ENCODE peak calls at places on chromosomes 13 and 19, in eight cellular contexts. One of them, this sample, is unnamed. For H3K36me3, the result is how much of the 10 kb centered on the place peaks cover.

GRCh38 chr13:19586904-19587634 is 25.7 kb upstream of the TPTE2 start:
- DNase-seq in K562: peak
- DNase-seq in heart left ventricle: peak
- DNase-seq in PC-3: peak
- DNase-seq in esophagus squamous epithelium: no peak
- DNase-seq in IMR-90: peak
- DNase-seq in Panc1: no peak
- DNase-seq in bronchial epithelial cell: no peak
- DNase-seq in this sample: no peak

GRCh38 chr13:100666124-100666523 is 8.5 kb downstream of the TMTC4 start:
- DNase-seq in PC-3: no peak
- DNase-seq in bronchial epithelial cell: no peak
- DNase-seq in Panc1: no peak
- DNase-seq in esophagus squamous epithelium: no peak
- DNase-seq in K562: no peak
- DNase-seq in IMR-90: no peak
- DNase-seq in heart left ventricle: no peak
- DNase-seq in this sample: no peak

GRCh38 chr19:52542984-52543664 is 15.7 kb downstream of the ZNF808 start:
- DNase-seq in heart left ventricle: no peak
- DNase-seq in Panc1: no peak
- DNase-seq in K562: no peak
- DNase-seq in PC-3: peak
- DNase-seq in IMR-90: peak
- DNase-seq in bronchial epithelial cell: no peak
- DNase-seq in esophagus squamous epithelium: no peak
- DNase-seq in this sample: no peak

GRCh38 chr13:29716493-29716892 is 121.0 kb upstream of the SLC7A1 start:
- DNase-seq in PC-3: no peak
- DNase-seq in esophagus squamous epithelium: no peak
- DNase-seq in IMR-90: no peak
- DNase-seq in K562: no peak
- DNase-seq in Panc1: no peak
- DNase-seq in bronchial epithelial cell: no peak
- DNase-seq in heart left ventricle: no peak
- DNase-seq in this sample: no peak

GRCh38 chr19:43768273-43769050 is 12.3 kb downstream of the KCNN4 start:
- DNase-seq in bronchial epithelial cell: no peak
- DNase-seq in IMR-90: no peak
- DNase-seq in Panc1: no peak
- DNase-seq in PC-3: peak
- DNase-seq in esophagus squamous epithelium: no peak
- DNase-seq in K562: peak
- DNase-seq in heart left ventricle: peak
- DNase-seq in this sample: no peak

GRCh38 chr13:113202912-113203311 is 5.6 kb downstream of the PCID2 start:
- DNase-seq in Panc1: no peak
- DNase-seq in IMR-90: no peak
- DNase-seq in heart left ventricle: peak
- DNase-seq in PC-3: no peak
- DNase-seq in K562: no peak
- DNase-seq in esophagus squamous epithelium: no peak
- DNase-seq in bronchial epithelial cell: no peak
- DNase-seq in this sample: no peak

GRCh38 chr13:99313473-99313872 is 6.3 kb upstream of the GPR183 start:
- DNase-seq in K562: no peak
- DNase-seq in PC-3: no peak
- DNase-seq in Panc1: no peak
- DNase-seq in IMR-90: no peak
- DNase-seq in esophagus squamous epithelium: no peak
- DNase-seq in bronchial epithelial cell: no peak
- DNase-seq in heart left ventricle: no peak
- DNase-seq in this sample: no peak

GRCh38 chr13:73248711-73249580 is 190.1 kb downstream of the KLF5 start:
- DNase-seq in heart left ventricle: no peak
- DNase-seq in PC-3: peak
- DNase-seq in K562: no peak
- DNase-seq in IMR-90: peak
- DNase-seq in bronchial epithelial cell: peak
- DNase-seq in Panc1: no peak
- DNase-seq in esophagus squamous epithelium: no peak
- DNase-seq in this sample: no peak

GRCh38 chr13:36163809-36164308 is 32.7 kb upstream of the DCLK1 start:
- DNase-seq in esophagus squamous epithelium: no peak
- DNase-seq in heart left ventricle: peak
- DNase-seq in PC-3: peak
- DNase-seq in IMR-90: peak
- DNase-seq in bronchial epithelial cell: peak
- DNase-seq in K562: no peak
- DNase-seq in Panc1: no peak
- DNase-seq in this sample: peak

GRCh38 chr13:103291693-103292572 is 225.7 kb upstream of the SLC10A2 start:
- DNase-seq in heart left ventricle: no peak
- DNase-seq in bronchial epithelial cell: no peak
- DNase-seq in esophagus squamous epithelium: no peak
- DNase-seq in Panc1: no peak
- DNase-seq in PC-3: no peak
- DNase-seq in K562: no peak
- DNase-seq in IMR-90: no peak
- DNase-seq in this sample: no peak

GRCh38 chr13:88675997-88676396 is 1004.8 kb downstream of the SLITRK5 start:
- DNase-seq in bronchial epithelial cell: peak
- DNase-seq in Panc1: no peak
- DNase-seq in esophagus squamous epithelium: no peak
- DNase-seq in heart left ventricle: no peak
- DNase-seq in IMR-90: no peak
- DNase-seq in K562: no peak
- DNase-seq in PC-3: peak
- DNase-seq in this sample: no peak

GRCh38 chr19:47227347-47228167 is 3.4 kb downstream of the BBC3 start:
- DNase-seq in Panc1: no peak
- DNase-seq in K562: peak
- DNase-seq in esophagus squamous epithelium: peak
- DNase-seq in IMR-90: peak
- DNase-seq in heart left ventricle: peak
- DNase-seq in bronchial epithelial cell: peak
- DNase-seq in PC-3: peak
- DNase-seq in this sample: peak

GRCh38 chr19:47221080-47221841 is 9.7 kb downstream of the BBC3 start:
- DNase-seq in heart left ventricle: no peak
- DNase-seq in IMR-90: no peak
- DNase-seq in Panc1: no peak
- DNase-seq in bronchial epithelial cell: no peak
- DNase-seq in PC-3: no peak
- DNase-seq in K562: no peak
- DNase-seq in esophagus squamous epithelium: no peak
- DNase-seq in this sample: no peak

GRCh38 chr19:47226426-47227346 is 4.3 kb downstream of the BBC3 start:
- DNase-seq in PC-3: peak
- DNase-seq in K562: peak
- DNase-seq in Panc1: no peak
- DNase-seq in heart left ventricle: peak
- DNase-seq in bronchial epithelial cell: no peak
- DNase-seq in esophagus squamous epithelium: no peak
- DNase-seq in IMR-90: peak
- DNase-seq in this sample: peak

GRCh38 chr19:47225746-47226425 is 5.1 kb downstream of the BBC3 start:
- DNase-seq in heart left ventricle: peak
- DNase-seq in Panc1: no peak
- DNase-seq in esophagus squamous epithelium: no peak
- DNase-seq in bronchial epithelial cell: peak
- DNase-seq in IMR-90: peak
- DNase-seq in K562: peak
- DNase-seq in PC-3: peak
- DNase-seq in this sample: no peak

DNA sequence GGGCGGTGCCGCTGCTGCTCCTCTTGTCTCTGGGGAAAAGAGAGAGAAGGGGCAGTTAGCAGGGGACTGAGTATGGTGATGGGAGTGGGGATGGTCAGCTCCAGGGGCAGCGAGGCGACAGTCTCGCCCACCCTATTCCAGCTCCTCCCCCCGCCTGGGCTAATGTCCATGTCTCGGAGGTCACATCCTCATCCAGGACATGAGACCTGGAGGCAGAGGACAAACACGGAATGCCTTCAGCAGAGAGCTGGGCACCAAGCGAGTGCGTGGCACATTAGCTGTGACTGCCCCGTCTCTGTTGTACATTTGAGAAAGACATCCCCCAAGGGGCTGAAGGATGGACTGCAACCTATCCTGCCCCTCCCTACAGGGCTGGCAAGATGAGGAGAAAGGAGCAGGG is 9.1 kb downstream of the BBC3 start:
- DNase-seq in PC-3: no peak
- DNase-seq in heart left ventricle: no peak
- DNase-seq in K562: peak
- DNase-seq in esophagus squamous epithelium: no peak
- DNase-seq in IMR-90: no peak
- DNase-seq in bronchial epithelial cell: no peak
- DNase-seq in Panc1: no peak
- DNase-seq in this sample: no peak
- H3K36me3 ChIP-seq in PC-3: under half
- H3K36me3 ChIP-seq in heart left ventricle: half or more
- H3K36me3 ChIP-seq in K562: under half
- H3K36me3 ChIP-seq in esophagus squamous epithelium: under half
- H3K36me3 ChIP-seq in IMR-90: under half
- H3K36me3 ChIP-seq in bronchial epithelial cell: under half
- H3K36me3 ChIP-seq in Panc1: under half
- H3K36me3 ChIP-seq in this sample: under half

DNA sequence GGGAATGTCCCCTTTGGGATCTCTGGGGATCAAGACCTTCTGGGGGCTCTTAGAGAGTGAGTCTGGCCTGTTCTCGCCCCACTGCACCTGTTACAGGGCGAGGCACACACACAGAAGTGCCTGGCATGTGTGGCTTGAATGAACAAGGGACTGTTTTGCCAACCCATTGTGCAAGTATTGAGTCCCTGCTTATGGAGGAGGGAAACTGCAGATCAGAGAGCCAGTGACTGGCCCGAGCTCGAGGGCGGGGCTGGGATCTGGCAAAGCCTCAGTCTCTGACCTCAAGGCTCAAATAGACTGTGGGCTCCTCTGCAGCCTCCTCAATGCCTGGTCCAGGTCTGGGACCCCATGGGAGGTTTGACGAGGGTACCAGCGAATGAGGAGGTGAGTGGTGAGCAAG is 5.5 kb downstream of the RAVER1 start:
- DNase-seq in K562: no peak
- DNase-seq in PC-3: no peak
- DNase-seq in IMR-90: no peak
- DNase-seq in heart left ventricle: no peak
- DNase-seq in bronchial epithelial cell: no peak
- DNase-seq in esophagus squamous epithelium: no peak
- DNase-seq in Panc1: no peak
- DNase-seq in this sample: no peak
- H3K36me3 ChIP-seq in K562: half or more
- H3K36me3 ChIP-seq in PC-3: half or more
- H3K36me3 ChIP-seq in IMR-90: half or more
- H3K36me3 ChIP-seq in heart left ventricle: half or more
- H3K36me3 ChIP-seq in bronchial epithelial cell: under half
- H3K36me3 ChIP-seq in esophagus squamous epithelium: half or more
- H3K36me3 ChIP-seq in Panc1: under half
- H3K36me3 ChIP-seq in this sample: half or more

GRCh38 chr13:20633802-20634201 is 66.8 kb downstream of the IFT88 start:
- DNase-seq in Panc1: no peak
- DNase-seq in heart left ventricle: no peak
- DNase-seq in PC-3: peak
- DNase-seq in K562: no peak
- DNase-seq in bronchial epithelial cell: peak
- DNase-seq in esophagus squamous epithelium: no peak
- DNase-seq in IMR-90: no peak
- DNase-seq in this sample: no peak
- H3K36me3 ChIP-seq in Panc1: under half
- H3K36me3 ChIP-seq in heart left ventricle: under half
- H3K36me3 ChIP-seq in PC-3: under half
- H3K36me3 ChIP-seq in K562: under half
- H3K36me3 ChIP-seq in bronchial epithelial cell: under half
- H3K36me3 ChIP-seq in esophagus squamous epithelium: under half
- H3K36me3 ChIP-seq in IMR-90: under half
- H3K36me3 ChIP-seq in this sample: under half

DNA sequence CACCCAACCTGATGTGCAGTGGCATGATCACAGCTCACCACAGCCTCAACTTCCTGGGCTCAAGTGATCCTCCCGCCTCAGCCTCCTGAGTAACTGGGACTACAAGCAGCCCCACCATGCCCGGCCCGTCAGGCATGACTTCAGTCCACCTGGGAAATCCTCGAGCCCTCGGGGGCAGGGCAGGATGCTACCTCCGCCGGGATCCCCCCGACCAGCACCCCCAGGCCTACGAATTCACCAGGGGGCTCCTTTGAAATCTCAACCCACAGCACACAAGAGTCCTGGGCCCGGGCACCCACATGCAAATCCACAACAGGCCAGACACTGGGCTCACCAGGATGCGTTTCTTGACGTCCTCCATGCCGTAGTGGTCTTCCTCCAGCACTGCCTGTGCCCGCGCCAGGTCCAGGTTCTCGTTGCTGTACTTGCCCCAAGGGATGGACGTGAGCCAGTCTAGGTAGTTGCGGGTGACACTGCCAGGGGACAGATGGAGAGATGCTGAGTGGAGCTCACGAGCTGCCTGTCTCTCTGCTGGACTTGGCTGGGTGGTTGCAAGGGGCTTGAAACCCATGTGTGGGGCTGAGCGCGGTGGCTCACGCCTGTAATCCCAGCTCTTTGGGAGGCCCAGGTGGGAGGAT is 10.5 kb downstream of the RPL36 start:
- DNase-seq in Panc1: no peak
- DNase-seq in K562: no peak
- DNase-seq in IMR-90: no peak
- DNase-seq in esophagus squamous epithelium: no peak
- DNase-seq in PC-3: no peak
- DNase-seq in heart left ventricle: no peak
- DNase-seq in bronchial epithelial cell: no peak
- DNase-seq in this sample: no peak
- H3K36me3 ChIP-seq in Panc1: under half
- H3K36me3 ChIP-seq in K562: half or more
- H3K36me3 ChIP-seq in IMR-90: half or more
- H3K36me3 ChIP-seq in esophagus squamous epithelium: half or more
- H3K36me3 ChIP-seq in PC-3: under half
- H3K36me3 ChIP-seq in heart left ventricle: half or more
- H3K36me3 ChIP-seq in bronchial epithelial cell: under half
- H3K36me3 ChIP-seq in this sample: half or more

GRCh38 chr19:2805261-2805900 is 14.3 kb upstream of the ZNF554 start:
- DNase-seq in bronchial epithelial cell: no peak
- DNase-seq in PC-3: no peak
- DNase-seq in heart left ventricle: peak
- DNase-seq in IMR-90: no peak
- DNase-seq in K562: no peak
- DNase-seq in esophagus squamous epithelium: no peak
- DNase-seq in Panc1: no peak
- DNase-seq in this sample: no peak
- H3K36me3 ChIP-seq in bronchial epithelial cell: under half
- H3K36me3 ChIP-seq in PC-3: under half
- H3K36me3 ChIP-seq in heart left ventricle: under half
- H3K36me3 ChIP-seq in IMR-90: half or more
- H3K36me3 ChIP-seq in K562: half or more
- H3K36me3 ChIP-seq in esophagus squamous epithelium: half or more
- H3K36me3 ChIP-seq in Panc1: under half
- H3K36me3 ChIP-seq in this sample: under half

DNA sequence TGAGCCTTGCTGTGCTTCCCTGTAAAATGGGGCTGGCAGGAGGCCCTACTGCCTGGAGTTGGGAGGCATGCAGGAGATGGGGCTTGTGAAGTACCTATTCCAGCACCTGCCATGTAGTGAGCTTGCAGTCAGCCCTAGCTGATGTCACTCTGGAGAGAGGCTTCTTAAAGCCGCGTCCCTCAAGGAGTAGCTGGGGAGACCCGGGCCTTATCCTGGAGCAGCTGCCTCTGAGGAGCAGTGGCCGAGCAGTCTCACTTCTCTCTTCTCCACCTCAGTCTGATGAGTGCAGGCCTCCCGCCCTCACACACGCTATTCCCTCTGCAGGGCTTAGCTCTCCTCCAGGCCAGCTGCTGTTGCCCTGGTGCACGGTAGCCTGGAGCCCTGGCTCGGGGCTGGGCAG is 18.0 kb downstream of the CLASRP start:
- DNase-seq in Panc1: no peak
- DNase-seq in heart left ventricle: no peak
- DNase-seq in bronchial epithelial cell: no peak
- DNase-seq in IMR-90: no peak
- DNase-seq in K562: no peak
- DNase-seq in esophagus squamous epithelium: no peak
- DNase-seq in PC-3: no peak
- DNase-seq in this sample: no peak
- H3K36me3 ChIP-seq in Panc1: under half
- H3K36me3 ChIP-seq in heart left ventricle: half or more
- H3K36me3 ChIP-seq in bronchial epithelial cell: half or more
- H3K36me3 ChIP-seq in IMR-90: half or more
- H3K36me3 ChIP-seq in K562: half or more
- H3K36me3 ChIP-seq in esophagus squamous epithelium: half or more
- H3K36me3 ChIP-seq in PC-3: under half
- H3K36me3 ChIP-seq in this sample: half or more

This sample was measured in ascending aorta.